ENCODE peak calls at places on chromosomes 1 and 21, in four cellular contexts. B is tibial artery, Q is progenitor cell of endocrine pancreas, R is GM06990. L is an unnamed sample.

GRCh38 chr1:117339866-117340357 is 27.3 kb upstream of the MAN1A2 start:
- DNase-seq in R (no peak), Q (no peak), B (no peak), L (peak; percentile 51)

GRCh38 chr1:153546371-153546770 is 765 bp upstream of the S100A4 start:
- DNase-seq in R (no peak), B (peak; percentile 55), Q (no peak), L (no peak)

GRCh38 chr1:147541672-147542548 is 609 bp downstream of the BCL9 start:
- DNase-seq in Q (peak; percentile 24), B (peak; percentile 73), R (peak; percentile 24), L (no peak)

GRCh38 chr21:35044128-35044527 is 5.0 kb downstream of the RUNX1 start:
- DNase-seq in B (no peak), Q (no peak), R (no peak), L (no peak)

GRCh38 chr1:17670587-17671313 is 84.4 kb upstream of the ACTL8 start:
- DNase-seq in R (no peak), B (no peak), Q (no peak), L (no peak)

GRCh38 chr1:234393190-234393589 is 19.9 kb downstream of the COA6 start:
- DNase-seq in R (no peak), Q (no peak), B (no peak), L (no peak)

GRCh38 chr1:5502310-5503194 is 489.7 kb downstream of the NPHP4 start:
- DNase-seq in Q (no peak), R (no peak), B (no peak), L (no peak)

GRCh38 chr1:224212618-224213037 is 29.6 kb downstream of the DEGS1 start:
- DNase-seq in R (no peak), Q (no peak), B (no peak), L (no peak)

GRCh38 chr21:45822429-45823099 is 159.0 kb upstream of the COL6A1 start:
- DNase-seq in B (no peak), R (no peak), Q (no peak), L (no peak)

GRCh38 chr1:170261669-170262068 is 115.9 kb downstream of the NTMT2 start:
- DNase-seq in R (no peak), B (no peak), Q (no peak), L (no peak)

GRCh38 chr1:68093737-68094136 is 43.3 kb upstream of the DIRAS3 start:
- DNase-seq in R (no peak), Q (no peak), B (no peak), L (no peak)

GRCh38 chr1:44029260-44029910 is 1.9 kb downstream of the SLC6A9 start:
- DNase-seq in B (no peak), Q (no peak), R (no peak), L (no peak)

GRCh38 chr1:101235696-101236545 is 898 bp upstream of the S1PR1 start:
- DNase-seq in B (peak; percentile 71), Q (peak; percentile 31), R (peak; percentile 83), L (peak; percentile 39)

GRCh38 chr1:230797376-230798186 is 50.4 kb downstream of the CAPN9 start:
- DNase-seq in Q (no peak), R (no peak), B (peak; percentile 82), L (peak; percentile 44)

GRCh38 chr21:38236232-38236631 is 20.6 kb upstream of the KCNJ15 start:
- DNase-seq in R (no peak), B (no peak), Q (no peak), L (no peak)

GRCh38 chr21:44758781-44759627 is 42.6 kb downstream of the UBE2G2 start:
- DNase-seq in Q (no peak), R (no peak), B (peak; percentile 51), L (no peak)

GRCh38 chr1:172902861-172903381 is 147.8 kb downstream of the TNFSF18 start:
- DNase-seq in R (no peak), B (no peak), Q (no peak), L (no peak)

GRCh38 chr21:42156690-42157605 is 62.0 kb upstream of the ABCG1 start:
- DNase-seq in R (no peak), B (no peak), Q (no peak), L (no peak)

GRCh38 chr1:234149217-234149616 is 224.0 kb upstream of the COA6 start:
- DNase-seq in B (no peak), Q (no peak), R (no peak), L (no peak)

GRCh38 chr1:11800756-11801433 is 4.9 kb downstream of the MTHFR start:
- DNase-seq in B (no peak), R (no peak), Q (no peak), L (no peak)

GRCh38 chr1:154479764-154480421 is 22.1 kb upstream of the TDRD10 start:
- DNase-seq in Q (peak; percentile 63), R (no peak), B (no peak), L (peak; percentile 84)

GRCh38 chr1:53020588-53020987 is 41.4 kb upstream of the PODN start:
- DNase-seq in Q (no peak), B (no peak), R (no peak), L (no peak)

GRCh38 chr1:204716687-204717086 is 31.1 kb upstream of the LRRN2 start:
- DNase-seq in B (no peak), R (no peak), Q (no peak), L (no peak)

GRCh38 chr1:77649127-77649526 is 33.3 kb downstream of the ZZZ3 start:
- DNase-seq in Q (no peak), R (no peak), B (no peak), L (no peak)
- TF ChIP-seq CTCF in Q (no peak), R (no peak), B (no peak), L (no peak)

GRCh38 chr1:221768444-221769066 is 26.7 kb upstream of the DUSP10 start:
- DNase-seq in B (no peak), R (no peak), Q (no peak), L (peak; percentile 53)
- TF ChIP-seq CTCF in B (no peak), R (no peak), Q (peak; percentile 24), L (no peak)

GRCh38 chr1:86146566-86146965 is 10.0 kb downstream of the COL24A1 start:
- DNase-seq in B (no peak), R (no peak), Q (no peak), L (no peak)
- TF ChIP-seq CTCF in B (no peak), R (no peak), Q (no peak), L (no peak)

GRCh38 chr1:54796902-54797301 is 4.2 kb downstream of the TTC22 start:
- DNase-seq in R (no peak), B (no peak), Q (no peak), L (no peak)

GRCh38 chr1:54795100-54795665 is 5.9 kb downstream of the TTC22 start:
- DNase-seq in Q (no peak), B (no peak), R (no peak), L (no peak)

GRCh38 chr1:54798206-54798605 is 2.9 kb downstream of the TTC22 start:
- DNase-seq in Q (no peak), B (no peak), R (no peak), L (no peak)

GRCh38 chr1:54794401-54795099 is 6.6 kb downstream of the TTC22 start:
- DNase-seq in Q (no peak), R (no peak), B (no peak), L (no peak)

DNA sequence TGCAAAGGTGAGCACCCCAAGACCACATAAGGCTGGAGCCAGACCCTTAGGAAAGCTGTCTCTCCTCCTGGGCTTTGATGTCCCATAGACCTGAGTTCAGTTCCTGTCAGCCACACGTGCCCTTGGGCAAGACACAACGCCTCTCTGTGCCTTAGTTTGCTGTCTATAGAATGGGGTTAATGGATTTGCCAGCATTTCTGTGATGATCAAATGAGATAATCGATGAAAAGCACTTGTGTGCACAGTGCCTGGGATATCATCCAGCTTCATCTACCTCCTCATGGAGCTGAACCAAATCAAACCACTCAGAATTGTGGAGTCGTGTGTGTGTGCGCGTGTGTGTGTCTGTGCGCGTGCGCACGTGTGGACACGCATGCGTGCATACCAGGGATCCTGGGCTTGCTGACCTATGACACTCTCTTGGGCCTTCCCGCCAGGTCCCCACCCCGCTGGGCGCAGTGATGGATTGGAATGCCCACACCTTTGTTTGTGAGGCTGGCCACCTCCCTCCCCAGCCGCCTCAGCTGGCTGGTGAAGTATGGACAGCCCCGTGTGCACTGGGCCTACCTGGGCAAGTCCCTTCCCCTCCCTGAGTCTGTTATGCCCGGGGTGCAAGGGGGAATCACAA is 5.2 kb downstream of the TTC22 start:
- DNase-seq in R (no peak), B (no peak), Q (no peak), L (no peak)
- TF ChIP-seq CTCF in R (no peak), B (no peak), Q (no peak), L (no peak)

DNA sequence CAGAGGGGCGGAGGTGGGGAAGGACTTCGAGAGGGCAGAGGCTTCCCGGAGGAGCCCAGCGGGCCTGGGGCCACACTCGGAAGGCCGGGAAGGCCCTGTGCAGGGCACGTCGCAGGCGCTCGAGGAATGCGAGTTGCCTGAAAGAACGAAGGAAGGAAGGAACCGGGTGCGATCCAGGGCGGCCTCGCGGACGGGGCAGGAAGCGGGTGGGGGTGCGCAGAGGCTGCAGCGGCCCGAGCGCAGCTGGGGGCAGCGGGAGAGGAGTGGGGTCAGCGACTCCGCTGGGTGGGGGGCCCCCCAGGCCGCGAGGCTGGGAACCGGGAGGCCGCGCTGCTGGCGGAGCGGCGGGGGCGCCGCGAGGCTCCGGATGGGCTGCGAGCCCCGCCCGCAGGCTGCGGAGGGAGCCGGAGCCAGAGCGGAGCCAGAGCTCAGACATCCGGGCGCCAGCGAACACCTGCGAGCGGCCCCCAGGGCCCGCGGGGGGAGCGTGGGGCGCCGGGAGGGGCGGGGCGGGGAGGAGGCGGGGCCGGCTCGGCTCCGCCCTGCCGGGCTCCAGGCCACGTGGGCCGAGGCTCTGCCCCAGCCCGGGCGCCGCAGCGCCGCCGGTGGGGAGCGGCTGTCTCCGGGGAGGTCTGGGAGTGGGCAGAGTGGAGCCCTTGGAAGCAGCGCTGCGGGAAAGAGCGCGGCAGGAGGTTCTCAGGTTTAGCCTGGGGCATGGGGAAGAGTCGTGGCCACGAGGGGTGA is 4.6 kb downstream of the ID3 start:
- DNase-seq in R (peak; percentile 92), B (peak; percentile 93), Q (peak; percentile 85), L (peak; percentile 72)
- TF ChIP-seq CTCF in R (peak; percentile 46), B (no peak), Q (peak; percentile 35), L (peak; percentile 24)

DNA sequence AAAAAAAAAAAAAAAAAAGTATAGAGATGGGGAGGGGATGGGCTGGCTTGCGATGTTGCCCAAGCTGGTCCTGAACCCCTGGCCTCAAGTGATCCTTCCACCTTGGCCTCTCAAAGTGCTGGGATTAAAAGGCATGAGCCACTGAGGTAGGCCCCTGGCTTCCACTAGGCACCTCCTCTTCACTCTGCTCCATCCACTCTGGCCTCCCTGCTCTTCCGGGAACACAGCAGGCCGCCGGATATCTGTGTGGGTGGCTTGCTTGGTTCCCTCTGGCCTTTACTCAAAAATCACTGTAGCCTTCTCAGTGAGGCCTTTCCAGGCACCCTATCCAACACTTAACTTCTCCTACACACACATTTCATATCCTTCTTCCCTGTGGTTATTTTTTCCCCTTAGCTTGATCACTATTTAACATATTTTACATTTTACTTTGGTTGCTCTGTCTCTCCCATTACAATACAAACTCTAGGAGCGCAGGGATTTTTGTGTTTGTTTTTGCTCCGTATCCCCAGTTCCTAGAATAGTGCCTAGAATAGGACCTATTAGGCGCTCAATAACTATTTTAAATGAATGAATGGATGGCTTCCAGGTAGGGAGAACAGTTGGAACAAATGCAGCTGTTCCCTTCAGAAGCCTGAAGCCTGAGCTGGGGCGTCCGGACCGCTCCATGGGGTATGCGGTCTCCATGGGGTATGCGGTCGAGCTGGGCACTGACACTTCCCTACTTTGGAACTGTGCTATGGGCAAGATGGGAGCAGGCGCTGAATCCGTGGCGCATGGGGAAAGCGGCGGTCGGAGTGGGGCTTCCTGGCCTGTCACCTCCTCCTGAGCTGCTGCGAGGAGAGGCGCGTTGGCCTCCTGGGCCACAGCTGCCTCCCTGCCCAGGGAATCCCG is 46.7 kb downstream of the H3-3A start:
- DNase-seq in B (peak; percentile 71), Q (no peak), R (no peak), L (no peak)
- TF ChIP-seq CTCF in B (peak; percentile 19), Q (no peak), R (peak; percentile 10), L (no peak)

GRCh38 chr1:151384584-151384983 is 12.1 kb upstream of the SELENBP1 start:
- DNase-seq in B (no peak), Q (no peak), R (no peak), L (no peak)
- TF ChIP-seq CTCF in B (no peak), Q (no peak), R (no peak), L (no peak)

L was measured in NB4.